ENCODE peak calls at places on chromosomes 6 and 20, in nine cellular contexts. P is iris pigment epithelial cell; O is T-helper 9 cell; B is H9; Z is activated CD4-positive, alpha-beta T cell treated with anti-CD3 and anti-CD28 coated beads, Interleukin-2, amount 50 U/mL, for 24 hours; C is spleen; W is cardiac fibroblast; V is HTR-8/SVneo; I is AG10803. Y is an unnamed sample.

GRCh38 chr6:158161566-158162254 is 6.4 kb downstream of the SERAC1 start:
- DNase-seq in C (no peak), W (no peak), I (no peak), O (no peak), Z (no peak), V (no peak), B (peak), P (peak), Y (peak)

GRCh38 chr6:134432036-134432435 is 114.1 kb upstream of the SGK1 start:
- DNase-seq in W (no peak), I (peak), O (no peak), Z (no peak), C (no peak), B (no peak), P (no peak), V (no peak), Y (no peak)

GRCh38 chr6:34381086-34381485 is 11.4 kb downstream of the NUDT3 start:
- DNase-seq in Z (no peak), C (no peak), O (no peak), I (no peak), W (peak), V (no peak), B (no peak), P (peak), Y (no peak)

GRCh38 chr20:8005033-8005432 is 14.5 kb downstream of the TMX4 start:
- DNase-seq in O (no peak), W (no peak), V (no peak), C (no peak), B (no peak), I (no peak), P (no peak), Z (no peak), Y (no peak)

GRCh38 chr6:109580519-109580918 is 97.5 kb upstream of the ZBTB24 start:
- DNase-seq in V (no peak), C (no peak), Z (no peak), O (no peak), I (no peak), W (peak), P (peak), B (peak), Y (peak)

GRCh38 chr6:77463308-77463880 is at the start of gene HTR1B:
- DNase-seq in W (peak), P (peak), I (no peak), B (peak), C (no peak), O (no peak), Z (no peak), V (no peak), Y (peak)

GRCh38 chr6:158860279-158860865 is 41.2 kb upstream of the EZR start:
- DNase-seq in C (no peak), V (no peak), W (no peak), I (no peak), Z (no peak), B (no peak), O (no peak), P (no peak), Y (no peak)

GRCh38 chr6:143965503-143966171 is 42.4 kb downstream of the PLAGL1 start:
- DNase-seq in O (no peak), C (no peak), W (peak), I (peak), V (no peak), Z (no peak), B (no peak), P (peak), Y (no peak)

GRCh38 chr6:145749632-145750031 is 14.3 kb upstream of the EPM2A start:
- DNase-seq in O (no peak), C (no peak), Z (no peak), W (peak), I (peak), V (peak), P (peak), B (no peak), Y (no peak)

GRCh38 chr6:35583893-35584688 is 71.4 kb upstream of the TULP1 start:
- DNase-seq in W (peak), V (peak), B (peak), Z (peak), P (peak), I (peak), C (no peak), O (peak), Y (peak)

GRCh38 chr6:34514593-34515472 is 41.3 kb downstream of the SPDEF start:
- DNase-seq in V (no peak), O (no peak), C (peak), Z (no peak), I (peak), W (peak), P (peak), B (peak), Y (peak)

GRCh38 chr6:53928641-53929339 is 134.0 kb downstream of the LRRC1 start:
- DNase-seq in O (no peak), I (no peak), W (no peak), V (no peak), P (peak), C (no peak), B (no peak), Z (no peak), Y (no peak)

GRCh38 chr6:19433101-19433500 is 404.1 kb upstream of the ID4 start:
- DNase-seq in I (no peak), Z (no peak), V (no peak), P (no peak), C (no peak), B (no peak), W (peak), O (no peak), Y (no peak)

GRCh38 chr20:22394583-22394982 is 189.8 kb downstream of the FOXA2 start:
- DNase-seq in P (no peak), Z (no peak), I (no peak), B (no peak), C (no peak), W (no peak), O (no peak), V (no peak), Y (no peak)

GRCh38 chr6:4756247-4756646 is 20.0 kb upstream of the CDYL start:
- DNase-seq in W (no peak), P (no peak), V (no peak), C (no peak), Z (no peak), B (no peak), O (no peak), I (no peak), Y (no peak)

GRCh38 chr6:23410439-23410838 is 715.6 kb upstream of the NRSN1 start:
- DNase-seq in B (no peak), V (no peak), W (no peak), I (no peak), C (no peak), Z (no peak), P (no peak), O (no peak), Y (no peak)

GRCh38 chr6:47663462-47664216 is 34.7 kb upstream of the ADGRF4 start:
- DNase-seq in P (no peak), W (no peak), I (no peak), B (peak), O (no peak), C (no peak), V (no peak), Z (no peak), Y (peak)

GRCh38 chr6:15058200-15059070 is 187.4 kb upstream of the JARID2 start:
- DNase-seq in O (no peak), W (no peak), V (no peak), C (no peak), B (no peak), I (no peak), P (no peak), Z (no peak), Y (peak)

GRCh38 chr6:149032599-149033405 is 284.7 kb upstream of the TAB2 start:
- DNase-seq in W (peak), Z (peak), C (no peak), V (peak), I (peak), B (no peak), O (no peak), P (peak), Y (no peak)

GRCh38 chr20:59948828-59949720 is 8.9 kb downstream of the FAM217B start:
- DNase-seq in I (peak), O (peak), B (no peak), W (peak), C (no peak), Z (no peak), V (peak), P (peak), Y (peak)

GRCh38 chr6:2773450-2773849 is 8.3 kb downstream of the WRNIP1 start:
- DNase-seq in I (peak), B (no peak), V (no peak), W (peak), O (no peak), C (no peak), Z (no peak), P (peak), Y (no peak)

GRCh38 chr6:137487181-137487910 is 6.8 kb downstream of the OLIG3 start:
- DNase-seq in I (no peak), Z (no peak), V (no peak), B (no peak), W (no peak), O (no peak), P (no peak), C (no peak), Y (peak)

GRCh38 chr6:15781890-15782289 is 119.1 kb upstream of the DTNBP1 start:
- DNase-seq in V (no peak), I (no peak), W (no peak), Z (no peak), B (no peak), O (no peak), P (no peak), C (no peak), Y (no peak)

GRCh38 chr6:134636221-134636830 is 313.6 kb downstream of the ALDH8A1 start:
- DNase-seq in C (no peak), V (no peak), I (no peak), O (peak), B (no peak), Z (no peak), W (no peak), P (no peak), Y (no peak)

GRCh38 chr6:159217595-159218275 is 48.5 kb downstream of the FNDC1 start:
- DNase-seq in V (no peak), C (no peak), P (peak), B (peak), I (peak), W (no peak), O (no peak), Z (no peak), Y (peak)

GRCh38 chr20:23050847-23051627 is 1.6 kb upstream of the THBD start:
- DNase-seq in P (peak), Z (no peak), O (no peak), I (peak), C (peak), V (peak), W (peak), B (peak), Y (peak)

GRCh38 chr20:41169791-41170351 is 32.5 kb downstream of the PLCG1 start:
- DNase-seq in I (peak), C (peak), B (no peak), V (no peak), O (no peak), Z (no peak), P (peak), W (peak), Y (no peak)

GRCh38 chr20:52003976-52004375 is 187.6 kb downstream of the ZFP64 start:
- DNase-seq in I (no peak), B (no peak), Z (no peak), P (no peak), O (no peak), V (no peak), C (no peak), W (no peak), Y (no peak)

GRCh38 chr6:363909-364308 is 27.6 kb upstream of the IRF4 start:
- DNase-seq in V (no peak), B (no peak), O (no peak), W (no peak), P (no peak), C (no peak), I (no peak), Z (no peak), Y (no peak)